ENCODE peak calls at places on chromosomes 11 and 22, in four cellular contexts. T, M, R and B are unnamed samples. For H3K79me2, the result is how much of the 10 kb centered on the place peaks cover.

GRCh38 chr11:70233511-70233919 is 30.4 kb downstream of the FADD start:
- DNase-seq in T (peak), M (peak), R (no peak), B (peak)

GRCh38 chr11:63869686-63870085 is 30.8 kb downstream of the MARK2 start:
- DNase-seq in T (no peak), M (no peak), R (no peak), B (no peak)

GRCh38 chr11:64757549-64758329 is 2.0 kb downstream of the PYGM start:
- DNase-seq in T (no peak), M (no peak), R (no peak), B (no peak)

GRCh38 chr22:46373166-46373565 is 37.7 kb downstream of the TRMU start:
- DNase-seq in T (no peak), M (no peak), R (no peak), B (no peak)

GRCh38 chr11:122367809-122368231 is 251.8 kb upstream of the BLID start:
- DNase-seq in T (peak), M (peak), R (no peak), B (no peak)

GRCh38 chr11:43904737-43905515 is 24.3 kb downstream of the ALKBH3 start:
- DNase-seq in T (peak), M (peak), R (no peak), B (no peak)

GRCh38 chr11:77411238-77411637 is 62.7 kb downstream of the PAK1 start:
- DNase-seq in T (peak), M (peak), R (peak), B (peak)

GRCh38 chr11:75269367-75269660 is 28.7 kb downstream of the TPBGL start:
- DNase-seq in T (no peak), M (no peak), R (no peak), B (no peak)

GRCh38 chr11:19595840-19596751 is 116.5 kb upstream of the NAV2 start:
- DNase-seq in T (peak), M (peak), R (no peak), B (no peak)

GRCh38 chr11:103326070-103326794 is 217.0 kb downstream of the DYNC2H1 start:
- DNase-seq in T (peak), M (peak), R (peak), B (peak)

GRCh38 chr11:70326365-70326803 is 55.9 kb downstream of the PPFIA1 start:
- DNase-seq in T (peak), M (peak), R (no peak), B (no peak)

GRCh38 chr11:115911656-115912055 is 407.4 kb upstream of the CADM1 start:
- DNase-seq in T (no peak), M (no peak), R (no peak), B (no peak)

GRCh38 chr11:70851308-70851707 is 401.1 kb downstream of the SHANK2 start:
- DNase-seq in T (no peak), M (no peak), R (no peak), B (no peak)

GRCh38 chr11:110565344-110565684 is 135.6 kb downstream of the FDX1 start:
- DNase-seq in T (peak), M (peak), R (no peak), B (no peak)

GRCh38 chr11:14193644-14194043 is 165.3 kb downstream of the RRAS2 start:
- DNase-seq in T (no peak), M (no peak), R (no peak), B (no peak)

GRCh38 chr11:20109731-20110445 is 50.4 kb downstream of the DBX1 start:
- DNase-seq in T (peak), M (peak), R (no peak), B (no peak)

GRCh38 chr22:49662681-49663080 is 165.0 kb downstream of the BRD1 start:
- DNase-seq in T (no peak), M (no peak), R (no peak), B (no peak)

GRCh38 chr11:13337986-13338436 is 60.4 kb downstream of the BMAL1 start:
- DNase-seq in T (peak), M (peak), R (peak), B (no peak)

DNA sequence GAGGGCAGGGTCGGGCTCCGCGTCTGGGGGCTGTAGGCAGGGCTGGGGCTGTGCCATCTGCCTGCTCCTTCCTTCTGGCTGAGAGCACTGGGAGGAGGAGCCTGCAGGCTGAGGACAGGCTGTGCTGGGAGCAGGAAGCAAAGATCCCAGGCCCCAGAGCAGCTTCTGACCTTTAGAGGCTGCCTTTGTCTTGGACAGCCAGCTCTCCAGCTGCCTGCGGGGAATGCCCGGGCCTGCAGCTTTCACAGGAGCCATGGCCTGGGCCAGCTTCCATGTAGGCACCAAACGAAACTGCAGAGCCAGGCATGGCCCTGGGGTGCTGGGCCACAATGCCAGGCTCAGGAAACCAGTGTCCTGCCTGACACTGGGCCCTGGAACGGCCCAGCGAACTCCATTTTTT is 67.8 kb downstream of the MCM5 start:
- DNase-seq in T (peak), M (peak), R (no peak), B (no peak)
- H3K9ac ChIP-seq in T (peak), M (peak), R (no peak), B (no peak)

DNA sequence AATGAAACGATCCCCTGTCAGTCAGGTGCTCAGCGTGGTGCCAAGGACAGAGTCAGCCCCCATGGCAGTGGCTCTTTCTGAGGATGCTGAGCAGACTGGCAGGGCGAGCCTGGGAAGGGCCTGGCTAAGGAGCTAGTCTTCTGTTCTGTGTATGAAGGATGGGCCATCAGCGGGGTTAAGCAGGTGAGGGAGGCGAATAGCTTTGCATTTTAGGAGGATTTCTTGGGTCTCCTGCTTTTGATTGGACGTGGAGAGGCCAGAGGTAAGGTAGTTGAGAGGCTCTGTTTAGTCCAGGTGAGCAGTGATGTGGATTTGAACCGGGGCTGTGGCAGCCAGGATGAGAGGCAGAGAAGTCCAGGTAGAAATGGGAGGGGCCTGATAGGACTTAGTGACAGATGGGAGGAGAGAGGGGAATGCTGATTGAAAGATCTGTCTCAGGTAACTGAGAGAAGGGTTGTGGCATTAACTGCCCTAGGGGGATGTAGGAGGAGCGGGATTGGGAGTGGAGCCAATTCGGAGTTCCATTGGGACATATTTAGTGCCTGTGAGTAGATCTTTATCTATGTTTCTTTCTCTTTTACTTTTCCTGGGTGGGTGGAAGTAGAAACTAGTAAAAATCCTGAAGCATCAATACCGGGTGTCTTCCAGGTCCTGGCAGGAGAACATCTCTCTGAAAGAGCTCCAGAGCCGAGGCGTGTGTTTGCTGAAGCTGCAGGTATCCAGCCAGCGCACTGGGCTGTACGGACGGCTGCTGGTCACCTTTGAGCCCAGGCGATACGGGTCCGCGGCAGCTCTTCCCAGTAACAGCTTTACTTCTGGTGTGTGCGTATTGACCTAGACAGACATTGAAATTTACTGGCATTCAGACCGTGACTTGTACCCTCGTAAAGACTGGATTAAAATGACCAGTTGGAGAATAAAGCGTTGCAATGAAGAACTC is 2.0 kb downstream of the IGHMBP2 start:
- DNase-seq in T (no peak), M (no peak), R (no peak), B (no peak)
- H3K79me2 ChIP-seq in T (half or more), M (under half), R (half or more), B (half or more)

DNA sequence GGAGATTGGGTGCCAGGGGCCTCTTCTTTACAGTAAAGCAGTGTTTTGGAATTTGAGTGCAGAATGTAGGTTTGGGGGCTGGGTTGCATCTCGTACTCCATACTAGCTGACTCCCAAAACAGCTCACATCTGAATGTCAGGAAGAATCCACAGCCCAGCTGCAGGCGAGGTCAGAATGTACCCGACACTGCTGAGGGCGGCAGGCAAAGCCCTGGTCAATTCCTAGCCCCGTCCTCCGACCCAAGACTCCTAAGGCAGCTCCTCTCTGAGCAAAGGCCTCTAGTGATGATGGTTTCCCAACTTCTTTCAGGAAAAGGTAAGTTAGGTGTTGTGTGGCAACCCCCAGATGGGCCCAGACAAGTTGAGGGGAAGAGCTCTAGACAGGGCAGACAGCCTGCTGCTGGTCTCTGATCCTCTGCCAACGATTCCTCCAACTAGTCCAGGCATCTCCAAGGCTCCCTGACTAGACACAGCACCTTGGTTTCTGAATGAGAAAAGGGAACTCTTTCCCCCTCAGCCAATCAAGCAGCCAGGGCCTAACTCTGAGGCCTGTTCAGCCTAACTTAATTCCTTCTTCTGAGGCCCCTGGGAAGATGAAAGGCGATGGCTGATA is 8.6 kb downstream of the LARGE2 start:
- DNase-seq in T (no peak), M (no peak), R (no peak), B (peak)
- H2AFZ ChIP-seq in T (no peak), M (no peak), R (no peak), B (no peak)

GRCh38 chr11:128716231-128716630 is 22.4 kb downstream of the FLI1 start:
- DNase-seq in T (peak), M (peak), R (peak), B (no peak)

GRCh38 chr11:128715691-128716153 is 21.9 kb downstream of the FLI1 start:
- DNase-seq in T (peak), M (peak), R (no peak), B (no peak)

GRCh38 chr11:128713595-128713994 is 19.7 kb downstream of the FLI1 start:
- DNase-seq in T (peak), M (no peak), R (no peak), B (no peak)

GRCh38 chr11:128714881-128715280 is 21.0 kb downstream of the FLI1 start:
- DNase-seq in T (peak), M (peak), R (no peak), B (no peak)

DNA sequence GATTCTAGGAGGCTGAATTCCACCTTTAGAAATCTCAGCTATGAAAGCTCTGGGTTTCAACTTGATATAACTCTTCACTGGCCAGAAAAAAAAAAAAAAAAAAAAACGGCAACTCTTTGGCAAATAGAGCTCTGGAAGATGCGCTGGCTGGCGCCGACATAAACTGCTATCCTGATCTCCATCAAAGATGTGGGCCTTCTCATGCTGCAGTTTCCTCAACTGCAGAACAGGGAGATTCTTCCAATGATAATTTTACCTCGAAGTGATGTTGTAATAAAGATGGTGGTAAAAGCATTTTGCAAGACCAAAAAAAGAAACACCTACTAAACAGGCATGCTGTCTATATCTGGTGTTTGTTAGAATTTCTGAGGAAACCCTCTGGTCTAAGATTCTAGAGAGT is 20.2 kb downstream of the FLI1 start:
- DNase-seq in T (no peak), M (no peak), R (no peak), B (no peak)
- H3K9ac ChIP-seq in T (no peak), M (no peak), R (no peak), B (no peak)

GRCh38 chr11:126362879-126363655 is 7.6 kb downstream of the ST3GAL4 start:
- DNase-seq in T (no peak), M (no peak), R (no peak), B (no peak)

GRCh38 chr11:126361400-126361799 is 5.9 kb downstream of the ST3GAL4 start:
- DNase-seq in T (no peak), M (no peak), R (no peak), B (no peak)

GRCh38 chr11:126370016-126370415 is 14.5 kb downstream of the ST3GAL4 start:
- DNase-seq in T (no peak), M (no peak), R (no peak), B (no peak)

GRCh38 chr11:126363706-126364245 is 8.3 kb downstream of the ST3GAL4 start:
- DNase-seq in T (no peak), M (no peak), R (no peak), B (no peak)

GRCh38 chr11:126366064-126366822 is 10.8 kb downstream of the ST3GAL4 start:
- DNase-seq in T (no peak), M (no peak), R (no peak), B (no peak)
- H3K79me2 ChIP-seq in T (half or more), M (under half), R (under half), B (under half)

DNA sequence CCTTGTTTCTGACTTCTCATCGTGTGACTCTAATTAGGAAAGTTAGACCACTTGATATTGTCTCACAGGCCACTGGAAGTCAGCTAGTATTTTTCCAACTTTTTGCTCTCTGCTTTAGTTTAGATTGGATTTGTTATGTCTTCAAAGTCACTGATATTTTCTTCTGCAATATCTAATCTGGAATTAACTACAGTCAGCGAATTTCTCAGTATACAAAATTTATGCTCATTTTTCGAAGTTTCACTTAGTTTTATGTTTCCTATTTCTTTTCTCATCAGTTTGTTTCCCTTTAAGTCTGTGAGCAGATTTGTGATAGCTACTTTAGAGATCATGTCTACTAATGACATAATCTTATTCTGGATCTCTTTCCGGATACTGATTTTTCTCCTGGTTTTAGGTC is 1027.2 kb upstream of the CNTN5 start:
- DNase-seq in T (no peak), M (no peak), R (no peak), B (no peak)
- H2AFZ ChIP-seq in T (no peak), M (no peak), R (no peak), B (no peak)